ENCODE peak calls at places on chromosomes 2 and 18, in nine cellular contexts. D is endothelial cell of umbilical vein, B is IMR-90, W is stomach, E is cardiac muscle cell, G is mucosa of descending colon, K is WERI-Rb-1, P is Caco-2, X is psoas muscle. O is an unnamed sample.
A peak's percentile ranks its signal among the peaks of the same experiment; 100 is the strongest.

GRCh38 chr2:181902625-181903024 is 11.1 kb downstream of the ITPRID2 start:
- DNase-seq in D (no peak), G (no peak), W (no peak), K (no peak), E (no peak), P (no peak), B (no peak), X (no peak), O (no peak)

GRCh38 chr2:143559202-143559601 is 430.0 kb downstream of the ARHGAP15 start:
- DNase-seq in G (no peak), D (no peak), P (no peak), K (no peak), B (no peak), E (no peak), X (no peak), W (no peak), O (no peak)

GRCh38 chr2:70083344-70084156 is 3.7 kb upstream of the PCBP1 start:
- DNase-seq in K (no peak), X (no peak), D (no peak), W (no peak), E (no peak), G (peak; percentile 59), B (peak; percentile 70), P (peak; percentile 70), O (peak; percentile 98)

GRCh38 chr18:8991131-8991530 is 111.4 kb upstream of the NDUFV2 start:
- DNase-seq in E (no peak), D (no peak), X (no peak), G (no peak), K (no peak), P (no peak), W (no peak), B (no peak), O (no peak)

GRCh38 chr2:172906401-172906811 is 169.2 kb upstream of the MAP3K20 start:
- DNase-seq in P (no peak), E (no peak), W (no peak), D (no peak), X (no peak), K (no peak), B (no peak), G (no peak), O (no peak)

GRCh38 chr2:98175811-98176210 is 88.8 kb downstream of the VWA3B start:
- DNase-seq in G (peak; percentile 69), P (no peak), E (peak; percentile 3), X (no peak), W (no peak), K (peak; percentile 62), B (no peak), D (no peak), O (no peak)

GRCh38 chr2:110865188-110865587 is 132.8 kb downstream of the ACOXL start:
- DNase-seq in G (no peak), B (peak; percentile 6), X (no peak), P (no peak), W (no peak), K (no peak), E (peak; percentile 6), D (no peak), O (no peak)

GRCh38 chr2:205988274-205988673 is 97.7 kb downstream of the INO80D start:
- DNase-seq in X (no peak), W (no peak), B (no peak), G (no peak), K (no peak), E (no peak), P (no peak), D (no peak), O (no peak)

GRCh38 chr2:199186226-199186864 is 271.4 kb downstream of the SATB2 start:
- DNase-seq in K (no peak), G (no peak), B (no peak), E (no peak), X (no peak), W (no peak), P (no peak), D (no peak), O (no peak)

GRCh38 chr2:70472256-70472905 is 81.2 kb downstream of the TGFA start:
- DNase-seq in X (no peak), D (no peak), G (no peak), B (no peak), E (peak; percentile 39), W (no peak), K (no peak), P (no peak), O (no peak)

GRCh38 chr2:108923736-108924443 is 65.1 kb downstream of the EDAR start:
- DNase-seq in E (no peak), K (no peak), B (no peak), D (no peak), P (no peak), X (no peak), G (no peak), W (no peak), O (no peak)

GRCh38 chr18:21632393-21632792 is 20.3 kb downstream of the SNRPD1 start:
- DNase-seq in G (no peak), B (no peak), P (no peak), K (no peak), D (peak; percentile 23), W (no peak), E (peak; percentile 32), X (no peak), O (no peak)

GRCh38 chr2:64542071-64543005 is 18.2 kb downstream of the AFTPH start:
- DNase-seq in E (no peak), K (no peak), X (no peak), W (no peak), P (no peak), B (no peak), D (no peak), G (no peak), O (no peak)

GRCh38 chr2:216317831-216318230 is 54.5 kb downstream of the MARCHF4 start:
- DNase-seq in P (no peak), D (no peak), G (no peak), W (no peak), E (no peak), B (no peak), K (no peak), X (no peak), O (no peak)

GRCh38 chr2:170020777-170021176 is 157.2 kb upstream of the MYO3B start:
- DNase-seq in G (no peak), D (no peak), K (no peak), P (no peak), E (no peak), B (no peak), X (no peak), W (no peak), O (no peak)

GRCh38 chr2:240305369-240305962 is 130.0 kb upstream of the GPC1 start:
- DNase-seq in G (no peak), E (no peak), B (no peak), D (no peak), W (no peak), K (no peak), P (no peak), X (no peak), O (no peak)

GRCh38 chr18:28175047-28175929 is 1.6 kb downstream of the CDH2 start:
- DNase-seq in B (peak; percentile 42), X (peak; percentile 16), W (peak; percentile 36), G (no peak), K (peak; percentile 70), P (no peak), E (peak; percentile 69), D (peak; percentile 44), O (no peak)

GRCh38 chr2:47014564-47015051 is 99.0 kb upstream of the MCFD2 start:
- DNase-seq in E (no peak), W (no peak), B (no peak), X (peak; percentile 47), K (no peak), D (no peak), P (no peak), G (no peak), O (no peak)

GRCh38 chr2:4502230-4502843 is 799.0 kb downstream of the DCDC2C start:
- DNase-seq in X (no peak), K (no peak), G (no peak), D (peak; percentile 86), W (no peak), B (no peak), E (no peak), P (no peak), O (no peak)

GRCh38 chr2:234502285-234502918 is 5.5 kb upstream of the ARL4C start:
- DNase-seq in P (no peak), B (peak; percentile 92), W (no peak), E (peak; percentile 51), D (no peak), X (no peak), K (no peak), G (no peak), O (peak; percentile 84)

GRCh38 chr18:79947881-79948610 is 3.4 kb downstream of the SLC66A2 start:
- DNase-seq in G (peak; percentile 58), W (peak; percentile 14), D (no peak), B (no peak), P (no peak), E (no peak), X (no peak), K (peak; percentile 4), O (no peak)

DNA sequence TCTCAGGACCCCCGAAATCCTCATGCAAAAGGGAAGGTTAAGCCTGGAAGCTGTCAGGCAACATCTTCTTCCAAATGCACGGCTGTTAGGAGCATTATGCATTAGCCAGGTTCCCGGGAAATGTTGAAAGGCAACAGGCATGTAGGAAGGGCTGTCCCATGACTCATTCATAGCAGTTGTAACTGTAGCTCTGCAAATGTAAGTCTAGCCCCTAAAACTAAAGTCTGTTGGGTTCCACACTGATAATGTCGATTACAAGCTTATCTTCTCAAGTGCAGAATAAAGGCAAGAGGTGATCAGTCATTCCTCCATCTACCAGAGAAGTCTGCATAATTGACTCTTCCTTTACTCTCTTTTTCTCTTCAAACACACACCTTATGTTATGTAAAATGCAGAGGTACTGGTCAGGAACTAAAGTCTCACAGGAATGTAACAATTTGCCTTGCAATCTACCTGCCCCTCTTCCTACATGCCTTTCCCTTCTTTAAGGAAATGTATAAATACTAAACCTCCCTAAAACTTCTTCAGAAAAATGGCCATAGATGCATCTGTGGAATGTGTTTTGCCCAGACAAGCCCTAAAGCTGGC is 99.8 kb downstream of the AKAIN1 start:
- DNase-seq in D (no peak), W (no peak), G (no peak), K (no peak), E (no peak), X (no peak), P (no peak), B (no peak), O (peak; percentile 7)
- H3K36me3 ChIP-seq in D (no peaks in the 10 kb centered on the region), W (no peaks in the 10 kb centered on the region), G (no peaks in the 10 kb centered on the region), K (no peaks in the 10 kb centered on the region), E (no peaks in the 10 kb centered on the region), X (no peaks in the 10 kb centered on the region), P (no peaks in the 10 kb centered on the region), B (no peaks in the 10 kb centered on the region), O (no peaks in the 10 kb centered on the region)

GRCh38 chr2:36975306-36975705 is 9.0 kb upstream of the STRN start:
- DNase-seq in W (no peak), B (no peak), P (no peak), D (no peak), E (no peak), K (no peak), X (no peak), G (no peak), O (no peak)
- TF ChIP-seq CTCF in W (no peak), B (no peak), P (no peak), D (no peak), E (no peak), K (no peak), X (no peak), G (no peak), O (no peak)

GRCh38 chr18:46335551-46336059 is 231.4 kb downstream of the HAUS1 start:
- DNase-seq in D (no peak), E (peak; percentile 60), K (peak; percentile 75), B (no peak), G (no peak), W (no peak), X (no peak), P (no peak), O (peak; percentile 12)
- H3K4me3 ChIP-seq in D (no peak overlapping the region), E (peak overlapping the region; percentile 99), K (peak overlapping the region; percentile 67), B (no peak overlapping the region), G (no peak overlapping the region), W (peak overlapping the region; percentile 53), X (peak overlapping the region; percentile 43), P (no peak overlapping the region), O (peak overlapping the region; percentile 63)

GRCh38 chr2:218238896-218239295 is 21.9 kb downstream of the ARPC2 start:
- DNase-seq in G (no peak), D (no peak), W (no peak), K (no peak), P (no peak), E (peak; percentile 32), X (no peak), B (no peak), O (no peak)
- H3K36me3 ChIP-seq in G (peaks cover 8% of the 10 kb centered on the region), D (peaks cover 50% of the 10 kb centered on the region), W (peaks cover 77% of the 10 kb centered on the region), K (peaks cover 69% of the 10 kb centered on the region), P (no peaks in the 10 kb centered on the region), E (peaks cover 55% of the 10 kb centered on the region), X (peaks cover 100% of the 10 kb centered on the region), B (peaks cover 65% of the 10 kb centered on the region), O (peaks cover 37% of the 10 kb centered on the region)